ENCODE peak calls at places on chromosomes 6 and 20, in five cellular contexts. H is IMR-90, E is GM12878, Z is SK-N-SH, F is K562. W is an unnamed sample.

GRCh38 chr6:21438986-21439352 is 154.6 kb upstream of the SOX4 start:
- DNase-seq in H (no peak), E (peak), Z (no peak), F (no peak), W (no peak)

GRCh38 chr20:48538058-48538825 is 289.6 kb downstream of the PREX1 start:
- DNase-seq in H (peak), E (no peak), Z (no peak), F (no peak), W (peak)

GRCh38 chr20:14478126-14478525 is 140.7 kb upstream of the FLRT3 start:
- DNase-seq in H (no peak), E (no peak), Z (no peak), F (no peak), W (no peak)

GRCh38 chr6:138430361-138431145 is 26.5 kb downstream of the HEBP2 start:
- DNase-seq in H (no peak), E (no peak), Z (no peak), F (no peak), W (no peak)

GRCh38 chr20:63977392-63978276 is 1.8 kb downstream of the SAMD10 start:
- DNase-seq in H (peak), E (no peak), Z (no peak), F (peak), W (peak)

GRCh38 chr6:34657307-34657978 is 39.1 kb downstream of the ILRUN start:
- DNase-seq in H (peak), E (no peak), Z (no peak), F (peak), W (peak)

GRCh38 chr20:61437280-61438206 is 185.5 kb downstream of the CDH4 start:
- DNase-seq in H (peak), E (no peak), Z (no peak), F (no peak), W (no peak)

GRCh38 chr20:32567384-32568178 is 17.6 kb downstream of the NOL4L start:
- DNase-seq in H (no peak), E (no peak), Z (no peak), F (no peak), W (no peak)

GRCh38 chr20:41228858-41229257 is 88.7 kb downstream of the ZHX3 start:
- DNase-seq in H (no peak), E (no peak), Z (no peak), F (no peak), W (no peak)

GRCh38 chr6:89079611-89080213 is 839 bp upstream of the PNRC1 start:
- DNase-seq in H (peak), E (no peak), Z (peak), F (peak), W (no peak)

GRCh38 chr20:19081937-19082336 is 130.5 kb upstream of the SLC24A3 start:
- DNase-seq in H (no peak), E (no peak), Z (no peak), F (no peak), W (no peak)

GRCh38 chr6:12537389-12537788 is 179.2 kb upstream of the PHACTR1 start:
- DNase-seq in H (peak), E (no peak), Z (no peak), F (no peak), W (no peak)

GRCh38 chr20:57654363-57654997 is 34.3 kb upstream of the ZBP1 start:
- DNase-seq in H (peak), E (no peak), Z (peak), F (peak), W (peak)

GRCh38 chr6:43624786-43625288 is 4.2 kb downstream of the GTPBP2 start:
- DNase-seq in H (no peak), E (no peak), Z (no peak), F (no peak), W (no peak)

GRCh38 chr6:170088349-170088951 is 202.4 kb downstream of the DLL1 start:
- DNase-seq in H (no peak), E (no peak), Z (no peak), F (no peak), W (no peak)

GRCh38 chr6:17865798-17866725 is 121.4 kb downstream of the KIF13A start:
- DNase-seq in H (peak), E (no peak), Z (no peak), F (peak), W (peak)

GRCh38 chr6:16420715-16421461 is 182.5 kb downstream of the GMPR start:
- DNase-seq in H (peak), E (peak), Z (no peak), F (no peak), W (no peak)

GRCh38 chr6:170375661-170376060 is 69.1 kb downstream of the FAM120B start:
- DNase-seq in H (no peak), E (no peak), Z (no peak), F (no peak), W (no peak)

GRCh38 chr6:109306733-109307132 is 75.5 kb downstream of the CD164 start:
- DNase-seq in H (no peak), E (no peak), Z (no peak), F (peak), W (no peak)

GRCh38 chr6:83867527-83868161 is 8.2 kb downstream of the CYB5R4 start:
- DNase-seq in H (peak), E (no peak), Z (no peak), F (peak), W (peak)

GRCh38 chr6:124677874-124678273 is 284.4 kb upstream of the RNF217 start:
- DNase-seq in H (no peak), E (no peak), Z (no peak), F (no peak), W (no peak)

GRCh38 chr6:80633412-80633811 is 526.9 kb downstream of the BCKDHB start:
- DNase-seq in H (no peak), E (no peak), Z (no peak), F (no peak), W (no peak)

GRCh38 chr20:51376121-51376520 is 166.4 kb downstream of the NFATC2 start:
- DNase-seq in H (no peak), E (no peak), Z (no peak), F (peak), W (no peak)

GRCh38 chr6:120876405-120876804 is 457.9 kb downstream of the TBC1D32 start:
- DNase-seq in H (no peak), E (no peak), Z (no peak), F (no peak), W (no peak)

GRCh38 chr6:131146865-131147264 is 11.6 kb downstream of the AKAP7 start:
- DNase-seq in H (no peak), E (no peak), Z (no peak), F (no peak), W (no peak)

GRCh38 chr20:24610341-24611115 is 141.1 kb downstream of the SYNDIG1 start:
- DNase-seq in H (no peak), E (no peak), Z (no peak), F (no peak), W (no peak)

GRCh38 chr20:58649288-58650180 is 1.5 kb upstream of the STX16 start:
- DNase-seq in H (no peak), E (no peak), Z (no peak), F (no peak), W (no peak)

GRCh38 chr6:35294308-35294945 is 3.2 kb upstream of the DEF6 start:
- DNase-seq in H (peak), E (no peak), Z (peak), F (peak), W (peak)

GRCh38 chr6:154167163-154167562 is 128.1 kb downstream of the OPRM1 start:
- DNase-seq in H (no peak), E (no peak), Z (no peak), F (no peak), W (no peak)

GRCh38 chr20:58794510-58795180 is 56.1 kb downstream of the GNAS-AS1 start:
- DNase-seq in H (no peak), E (no peak), Z (no peak), F (no peak), W (no peak)

GRCh38 chr6:129575378-129576118 is 134.4 kb downstream of the ARHGAP18 start:
- DNase-seq in H (peak), E (no peak), Z (peak), F (peak), W (peak)

GRCh38 chr6:135932651-135933050 is 81.2 kb downstream of the PDE7B start:
- DNase-seq in H (no peak), E (no peak), Z (no peak), F (no peak), W (no peak)
- TF ChIP-seq RCOR1 in H (no peak), E (no peak), Z (no peak), F (no peak), W (no peak)

DNA sequence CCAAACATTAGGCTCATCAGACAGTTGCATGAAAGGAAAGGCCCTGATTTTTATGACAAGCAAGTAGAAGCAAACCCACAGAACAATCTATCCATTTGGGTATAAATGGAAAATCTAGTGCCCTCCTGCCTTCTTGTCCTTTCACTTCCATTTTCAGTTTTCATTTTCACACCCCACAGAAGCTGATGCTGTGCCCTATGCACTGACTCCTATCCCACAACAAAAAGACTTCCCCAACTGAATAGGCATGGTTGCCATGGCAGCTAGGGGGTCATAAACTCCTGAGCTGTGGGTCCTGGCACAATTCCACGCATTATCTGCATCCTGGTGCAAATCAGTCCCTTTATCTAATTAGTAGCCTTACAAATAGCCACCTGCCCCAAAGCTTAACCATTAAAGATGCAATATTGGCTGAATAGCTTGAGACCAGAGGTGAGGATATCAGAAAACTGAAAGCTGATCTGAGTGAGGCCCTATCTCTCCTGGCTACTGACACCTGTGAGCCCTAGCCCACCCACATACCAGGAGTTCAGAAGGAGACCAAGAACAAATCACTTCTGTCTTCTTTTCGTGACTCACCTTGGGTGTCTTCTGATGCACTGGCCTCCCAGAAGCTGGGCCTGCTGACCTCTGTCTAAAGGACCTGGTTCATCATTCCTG is 34.9 kb upstream of the HEY2 start:
- DNase-seq in H (no peak), E (peak), Z (no peak), F (no peak), W (no peak)
- TF ChIP-seq RCOR1 in H (no peak), E (no peak), Z (no peak), F (no peak), W (no peak)

GRCh38 chr6:5681480-5681879 is 325.2 kb downstream of the NRN1 start:
- DNase-seq in H (no peak), E (no peak), Z (no peak), F (no peak), W (no peak)
- TF ChIP-seq RCOR1 in H (no peak), E (no peak), Z (no peak), F (no peak), W (no peak)

GRCh38 chr20:43006651-43007375 is 182.9 kb downstream of the PTPRT start:
- DNase-seq in H (no peak), E (no peak), Z (no peak), F (no peak), W (no peak)
- TF ChIP-seq RCOR1 in H (no peak), E (no peak), Z (no peak), F (no peak), W (no peak)

GRCh38 chr6:67285770-67286495 is 1349.1 kb upstream of the ADGRB3 start:
- DNase-seq in H (no peak), E (no peak), Z (no peak), F (no peak), W (no peak)
- TF ChIP-seq RCOR1 in H (no peak), E (no peak), Z (no peak), F (no peak), W (no peak)

GRCh38 chr6:91580635-91581034 is 993.8 kb upstream of the MAP3K7 start:
- DNase-seq in H (peak), E (no peak), Z (no peak), F (no peak), W (no peak)
- TF ChIP-seq RCOR1 in H (no peak), E (no peak), Z (no peak), F (no peak), W (no peak)

DNA sequence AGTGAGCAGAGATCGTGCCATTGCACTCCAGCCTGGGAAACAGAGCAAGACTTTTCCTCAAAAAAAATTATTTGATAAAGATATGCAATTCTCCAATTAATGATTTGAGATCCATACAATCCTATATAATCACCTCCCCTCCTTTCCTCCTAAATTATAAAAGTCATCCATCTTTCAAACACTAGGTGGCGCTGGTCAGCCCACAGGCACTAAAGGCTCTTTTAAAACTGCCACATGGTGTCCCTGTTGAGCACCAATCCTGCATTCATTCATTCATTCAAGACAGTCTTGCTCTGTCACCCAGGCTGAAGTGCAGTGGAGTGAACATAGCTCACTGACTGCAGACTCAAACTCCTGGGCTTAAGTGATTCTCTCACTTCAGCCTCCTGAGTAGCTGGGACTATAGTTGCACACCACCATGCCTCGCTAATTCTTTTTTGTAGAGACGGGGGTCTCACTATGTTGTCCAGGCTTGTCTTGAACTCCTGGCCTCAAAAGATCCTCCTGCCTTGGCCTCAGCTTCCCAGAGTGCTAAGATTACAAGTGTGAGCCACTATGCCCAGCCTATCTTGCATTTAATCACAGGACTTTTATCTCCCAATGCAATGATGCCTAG is 58.7 kb upstream of the SLC2A12 start:
- DNase-seq in H (peak), E (no peak), Z (peak), F (peak), W (peak)
- TF ChIP-seq RCOR1 in H (no peak), E (no peak), Z (no peak), F (no peak), W (no peak)

GRCh38 chr6:167569041-167569805 is 244.3 kb downstream of the TTLL2 start:
- DNase-seq in H (no peak), E (no peak), Z (no peak), F (no peak), W (no peak)
- TF ChIP-seq RCOR1 in H (no peak), E (no peak), Z (no peak), F (no peak), W (no peak)